ENCODE peak calls at places on chromosomes 7 and 10, in seven cellular contexts. One of them, this sample, is unnamed.

GRCh38 chr10:11208908-11209809 is 191.5 kb downstream of the CELF2 start:
- DNase-seq in AG09319: no peak
- DNase-seq in NCI-H2081: no peak
- DNase-seq in pancreas: no peak
- DNase-seq in heart left ventricle: no peak
- DNase-seq in activated naive CD8-positive, alpha-beta T cell treated with anti-CD3 and anti-CD28 coated beads, Interleukin-2, amount 50 U/mL, for 24 hours: peak; percentile 49
- DNase-seq in psoas muscle: no peak
- DNase-seq in this sample: no peak

GRCh38 chr7:53466396-53466795 is 431.0 kb downstream of the POM121L12 start:
- DNase-seq in psoas muscle: no peak
- DNase-seq in pancreas: no peak
- DNase-seq in activated naive CD8-positive, alpha-beta T cell treated with anti-CD3 and anti-CD28 coated beads, Interleukin-2, amount 50 U/mL, for 24 hours: no peak
- DNase-seq in AG09319: no peak
- DNase-seq in heart left ventricle: no peak
- DNase-seq in NCI-H2081: no peak
- DNase-seq in this sample: no peak

GRCh38 chr7:80415114-80415513 is 96.8 kb downstream of the GNAT3 start:
- DNase-seq in AG09319: no peak
- DNase-seq in activated naive CD8-positive, alpha-beta T cell treated with anti-CD3 and anti-CD28 coated beads, Interleukin-2, amount 50 U/mL, for 24 hours: no peak
- DNase-seq in pancreas: no peak
- DNase-seq in heart left ventricle: no peak
- DNase-seq in NCI-H2081: no peak
- DNase-seq in psoas muscle: no peak
- DNase-seq in this sample: no peak

GRCh38 chr10:18133046-18133445 is 7.2 kb upstream of the CACNB2 start:
- DNase-seq in AG09319: no peak
- DNase-seq in activated naive CD8-positive, alpha-beta T cell treated with anti-CD3 and anti-CD28 coated beads, Interleukin-2, amount 50 U/mL, for 24 hours: no peak
- DNase-seq in psoas muscle: no peak
- DNase-seq in heart left ventricle: no peak
- DNase-seq in NCI-H2081: no peak
- DNase-seq in pancreas: no peak
- DNase-seq in this sample: no peak

GRCh38 chr7:66279912-66280311 is 74.8 kb downstream of the TPST1 start:
- DNase-seq in activated naive CD8-positive, alpha-beta T cell treated with anti-CD3 and anti-CD28 coated beads, Interleukin-2, amount 50 U/mL, for 24 hours: no peak
- DNase-seq in pancreas: no peak
- DNase-seq in psoas muscle: no peak
- DNase-seq in NCI-H2081: no peak
- DNase-seq in AG09319: no peak
- DNase-seq in heart left ventricle: no peak
- DNase-seq in this sample: no peak

GRCh38 chr10:74008212-74008731 is 10.4 kb downstream of the VCL start:
- DNase-seq in NCI-H2081: no peak
- DNase-seq in heart left ventricle: no peak
- DNase-seq in activated naive CD8-positive, alpha-beta T cell treated with anti-CD3 and anti-CD28 coated beads, Interleukin-2, amount 50 U/mL, for 24 hours: no peak
- DNase-seq in pancreas: no peak
- DNase-seq in psoas muscle: no peak
- DNase-seq in AG09319: peak; percentile 68
- DNase-seq in this sample: no peak

GRCh38 chr10:5094265-5095205 is at the start of gene AKR1C3:
- DNase-seq in psoas muscle: no peak
- DNase-seq in activated naive CD8-positive, alpha-beta T cell treated with anti-CD3 and anti-CD28 coated beads, Interleukin-2, amount 50 U/mL, for 24 hours: no peak
- DNase-seq in pancreas: no peak
- DNase-seq in AG09319: peak; percentile 54
- DNase-seq in NCI-H2081: peak; percentile 1
- DNase-seq in heart left ventricle: peak; percentile 24
- DNase-seq in this sample: no peak

GRCh38 chr7:92835851-92836488 is 403 bp downstream of the CDK6 start:
- DNase-seq in AG09319: no peak
- DNase-seq in NCI-H2081: no peak
- DNase-seq in psoas muscle: peak; percentile 13
- DNase-seq in heart left ventricle: peak; percentile 19
- DNase-seq in activated naive CD8-positive, alpha-beta T cell treated with anti-CD3 and anti-CD28 coated beads, Interleukin-2, amount 50 U/mL, for 24 hours: peak; percentile 33
- DNase-seq in pancreas: peak; percentile 62
- DNase-seq in this sample: peak; percentile 67

GRCh38 chr7:27095897-27096755 is at the start of gene HOXA1:
- DNase-seq in activated naive CD8-positive, alpha-beta T cell treated with anti-CD3 and anti-CD28 coated beads, Interleukin-2, amount 50 U/mL, for 24 hours: peak; percentile 75
- DNase-seq in psoas muscle: peak; percentile 83
- DNase-seq in AG09319: peak; percentile 16
- DNase-seq in heart left ventricle: peak; percentile 43
- DNase-seq in pancreas: no peak
- DNase-seq in NCI-H2081: peak; percentile 95
- DNase-seq in this sample: peak; percentile 96

GRCh38 chr10:44060719-44061118 is 324.2 kb downstream of the CXCL12 start:
- DNase-seq in NCI-H2081: no peak
- DNase-seq in pancreas: no peak
- DNase-seq in psoas muscle: no peak
- DNase-seq in activated naive CD8-positive, alpha-beta T cell treated with anti-CD3 and anti-CD28 coated beads, Interleukin-2, amount 50 U/mL, for 24 hours: no peak
- DNase-seq in heart left ventricle: no peak
- DNase-seq in AG09319: no peak
- DNase-seq in this sample: no peak

GRCh38 chr7:74665296-74665938 is 7.9 kb downstream of the GTF2I start:
- DNase-seq in heart left ventricle: no peak
- DNase-seq in NCI-H2081: no peak
- DNase-seq in AG09319: no peak
- DNase-seq in pancreas: no peak
- DNase-seq in psoas muscle: no peak
- DNase-seq in activated naive CD8-positive, alpha-beta T cell treated with anti-CD3 and anti-CD28 coated beads, Interleukin-2, amount 50 U/mL, for 24 hours: no peak
- DNase-seq in this sample: no peak

This sample was measured in NCI-H1417.